ENCODE peak calls at places on chromosome 19, in eight cellular contexts. V, P, B, W, A, D, Q and K are unnamed samples.

GRCh38 chr19:46021531-46022041 is 1.3 kb downstream of the PGLYRP1 start:
- DNase-seq in A (no peak), Q (peak; percentile 58), D (no peak), P (no peak), V (no peak), W (peak; percentile 29), B (no peak), K (no peak)

GRCh38 chr19:17248011-17248776 is 2.5 kb upstream of the NR2F6 start:
- DNase-seq in B (peak; percentile 85), W (peak; percentile 73), V (no peak), D (no peak), A (no peak), P (no peak), Q (peak; percentile 90), K (no peak)

GRCh38 chr19:32351807-32352630 is 6.6 kb downstream of the ZNF507 start:
- DNase-seq in P (peak; percentile 69), B (no peak), V (no peak), A (no peak), Q (no peak), D (peak; percentile 61), W (no peak), K (no peak)

GRCh38 chr19:57888107-57888493 is 737 bp downstream of the ZNF814 start:
- DNase-seq in A (no peak), D (no peak), V (no peak), Q (no peak), W (no peak), P (no peak), B (no peak), K (no peak)

GRCh38 chr19:21092107-21092506 is 10.1 kb downstream of the ZNF714 start:
- DNase-seq in V (no peak), P (peak; percentile 14), A (no peak), B (no peak), Q (no peak), D (peak; percentile 71), W (no peak), K (no peak)

GRCh38 chr19:29563688-29564087 is 37.9 kb downstream of the VSTM2B start:
- DNase-seq in P (no peak), Q (no peak), D (no peak), B (no peak), A (no peak), V (no peak), W (no peak), K (no peak)

GRCh38 chr19:4675346-4675745 is 5.2 kb upstream of the MYDGF start:
- DNase-seq in D (no peak), Q (no peak), B (no peak), A (no peak), V (no peak), W (no peak), P (no peak), K (no peak)

GRCh38 chr19:45613926-45614725 is 12.1 kb upstream of the GPR4 start:
- DNase-seq in Q (no peak), D (peak; percentile 88), W (peak; percentile 73), B (peak; percentile 66), P (peak; percentile 93), A (no peak), V (no peak), K (peak; percentile 80)

GRCh38 chr19:49862411-49863253 is 4.7 kb downstream of the PNKP start:
- DNase-seq in B (no peak), W (no peak), Q (peak; percentile 89), D (no peak), V (no peak), P (no peak), A (no peak), K (no peak)

GRCh38 chr19:5170329-5170745 is 170.3 kb downstream of the PTPRS start:
- DNase-seq in B (no peak), W (peak; percentile 37), P (no peak), D (no peak), Q (peak; percentile 87), A (no peak), V (no peak), K (no peak)

DNA sequence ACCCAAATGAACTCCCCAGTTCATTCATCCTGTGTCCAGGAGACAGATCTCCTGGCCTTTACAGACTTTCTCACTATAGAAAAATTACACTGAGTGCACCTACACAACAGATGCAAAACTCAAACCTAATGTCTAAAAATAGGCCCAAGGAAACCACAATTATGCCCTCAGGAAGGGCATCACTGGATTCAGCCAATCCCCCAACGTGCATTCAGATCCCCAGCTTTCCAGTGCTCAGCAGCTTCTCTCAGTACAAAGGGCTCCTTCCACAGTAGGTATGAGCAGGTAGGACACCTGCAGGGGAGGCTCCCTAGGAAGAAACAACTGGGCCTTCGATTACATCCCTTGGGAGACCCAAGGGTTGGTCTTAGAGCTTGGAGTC is 2.1 kb downstream of the ZNF709 start:
- DNase-seq in Q (no peak), V (no peak), W (no peak), B (no peak), D (no peak), P (no peak), A (no peak), K (no peak)
- H3K27ac ChIP-seq in Q (no peak overlapping the region), V (no peak overlapping the region), W (no peak overlapping the region), B (no peak overlapping the region), D (no peak overlapping the region), P (no peak overlapping the region), A (no peak overlapping the region), K (no peak overlapping the region)

GRCh38 chr19:35123573-35123972 is 8.0 kb downstream of the FXYD3 start:
- DNase-seq in V (no peak), A (peak; percentile 65), P (no peak), W (peak; percentile 71), Q (no peak), B (peak; percentile 79), D (no peak), K (no peak)

GRCh38 chr19:35125746-35126623 is 8.9 kb downstream of the LGI4 start:
- DNase-seq in V (no peak), D (no peak), B (peak; percentile 55), P (no peak), W (no peak), A (no peak), Q (no peak), K (no peak)

GRCh38 chr19:35122687-35123551 is 7.3 kb downstream of the FXYD3 start:
- DNase-seq in B (peak; percentile 88), D (no peak), Q (peak; percentile 42), P (no peak), W (no peak), A (no peak), V (no peak), K (peak; percentile 90)

GRCh38 chr19:35125270-35125717 is 9.6 kb downstream of the LGI4 start:
- DNase-seq in Q (no peak), B (no peak), D (no peak), A (no peak), V (no peak), W (no peak), P (no peak), K (no peak)

DNA sequence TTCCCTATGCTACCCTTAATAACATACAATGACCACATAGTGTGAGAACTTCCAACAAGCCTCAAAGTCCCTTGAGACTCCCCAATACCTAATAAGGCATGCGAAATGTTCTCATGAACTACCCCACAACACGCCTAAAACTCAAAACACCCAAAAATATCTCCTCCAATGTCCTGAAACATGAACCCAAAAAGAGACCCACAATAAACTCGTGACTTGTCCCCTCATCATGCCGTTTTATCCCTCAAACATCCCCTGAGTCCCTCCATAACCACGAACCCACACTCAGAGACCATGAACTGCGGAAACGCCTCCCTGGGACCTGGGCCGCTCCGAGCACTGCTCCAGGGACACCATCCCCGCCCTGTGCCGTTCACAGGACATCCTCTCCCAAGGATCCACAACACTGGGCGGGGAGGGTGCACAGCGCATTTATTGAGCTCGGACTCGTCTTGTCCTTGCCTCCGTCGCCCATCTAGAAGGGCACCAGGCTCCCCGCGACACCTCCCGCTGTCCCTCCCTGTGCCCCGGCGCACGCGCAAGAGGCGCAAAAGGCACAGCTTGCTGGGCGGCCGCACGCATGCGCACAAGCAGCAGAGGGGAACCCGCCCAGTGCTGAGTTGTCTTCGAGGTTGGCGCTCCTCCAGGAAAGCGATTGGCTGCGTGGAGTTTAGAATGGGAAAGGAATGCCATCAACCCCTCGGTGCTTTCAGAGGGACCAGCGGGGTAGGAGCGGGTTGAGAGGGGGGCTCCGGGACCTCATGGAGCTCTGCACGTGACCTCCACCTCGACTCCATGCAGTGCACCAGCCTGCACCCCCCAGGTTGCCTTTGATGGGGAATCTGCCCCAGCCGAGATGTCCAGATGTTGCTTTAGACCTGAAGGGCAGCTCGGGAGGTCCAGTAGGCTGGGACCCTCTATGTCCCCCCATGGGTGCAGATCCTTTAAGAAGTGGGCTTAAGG is 8.8 kb downstream of the FXYD3 start:
- DNase-seq in W (peak; percentile 96), Q (peak; percentile 58), B (peak; percentile 94), A (peak; percentile 93), P (peak; percentile 86), V (peak; percentile 95), D (peak; percentile 94), K (peak; percentile 91)
- H3K4me3 ChIP-seq in W (peak overlapping the region; percentile 27), Q (no peak overlapping the region), B (peak overlapping the region; percentile 49), A (peak overlapping the region; percentile 33), P (peak overlapping the region; percentile 49), V (peak overlapping the region; percentile 47), D (no peak overlapping the region), K (peak overlapping the region; percentile 2)

GRCh38 chr19:1361601-1362384 is 21.9 kb upstream of the NDUFS7 start:
- DNase-seq in D (peak; percentile 82), P (peak; percentile 78), B (no peak), W (no peak), V (no peak), Q (no peak), A (no peak), K (no peak)

GRCh38 chr19:1364070-1364719 is 19.5 kb upstream of the NDUFS7 start:
- DNase-seq in Q (no peak), V (no peak), B (no peak), W (no peak), P (peak; percentile 20), D (peak; percentile 16), A (no peak), K (no peak)

GRCh38 chr19:1360818-1361461 is 22.8 kb upstream of the NDUFS7 start:
- DNase-seq in A (peak; percentile 55), Q (peak; percentile 55), D (peak; percentile 93), B (no peak), P (peak; percentile 79), V (peak; percentile 62), W (peak; percentile 35), K (no peak)

GRCh38 chr19:1363599-1363998 is 20.1 kb upstream of the NDUFS7 start:
- DNase-seq in V (no peak), W (no peak), A (no peak), D (no peak), Q (no peak), P (no peak), B (no peak), K (no peak)

GRCh38 chr19:1362385-1363257 is 21.1 kb upstream of the NDUFS7 start:
- DNase-seq in B (no peak), P (no peak), W (no peak), Q (no peak), V (no peak), D (no peak), A (no peak), K (no peak)
- H3K27ac ChIP-seq in B (no peak overlapping the region), P (peak overlapping the region; percentile 25), W (no peak overlapping the region), Q (peak overlapping the region; percentile 78), V (peak overlapping the region; percentile 57), D (no peak overlapping the region), A (no peak overlapping the region), K (no peak overlapping the region)

DNA sequence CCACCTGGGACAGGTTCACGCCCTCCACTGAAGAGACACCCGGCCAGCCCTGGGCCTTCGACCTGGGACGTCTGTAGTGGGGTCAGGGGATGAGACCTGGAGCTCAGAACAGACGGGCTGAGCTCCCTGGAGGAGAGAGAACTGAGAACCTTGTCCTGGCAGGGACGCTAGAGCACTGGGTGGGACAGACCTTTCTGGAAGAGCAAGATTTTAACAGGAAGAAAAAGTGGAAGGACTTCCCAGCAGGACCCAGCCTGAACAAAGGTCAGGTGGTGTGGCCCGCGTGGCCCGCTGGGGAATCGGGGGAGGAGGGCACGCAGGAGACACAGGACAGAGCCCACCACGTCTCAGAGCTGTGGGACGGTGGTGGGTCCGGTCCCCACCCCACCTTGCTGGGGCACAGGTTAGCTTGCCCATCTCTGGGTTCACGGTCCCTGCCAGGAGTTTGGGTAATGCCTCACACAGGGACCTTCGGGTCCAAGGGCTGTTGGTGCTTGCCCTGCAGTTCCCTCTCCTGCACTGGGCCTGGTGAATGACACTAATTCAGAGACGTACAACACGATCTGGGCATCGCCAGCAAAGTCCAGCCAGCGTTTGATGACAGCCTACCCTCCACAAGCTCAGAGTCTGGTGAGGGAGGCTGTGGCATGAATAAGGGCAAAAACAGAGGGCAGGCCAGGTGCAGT is 1.2 kb upstream of the EFNA2 start:
- DNase-seq in Q (no peak), B (no peak), P (no peak), A (no peak), D (no peak), W (peak; percentile 80), V (no peak), K (no peak)
- H3K4me3 ChIP-seq in Q (no peak overlapping the region), B (no peak overlapping the region), P (no peak overlapping the region), A (no peak overlapping the region), D (no peak overlapping the region), W (no peak overlapping the region), V (no peak overlapping the region), K (no peak overlapping the region)